ENCODE peak calls at places on chromosomes 6 and 20, in four cellular contexts. K, D, P and X are unnamed samples.

GRCh38 chr6:106145741-106146227 is 59.6 kb downstream of the PRDM1 start:
- DNase-seq in K (no peak), P (no peak), D (peak), X (peak)

GRCh38 chr20:45372646-45373352 is 5.3 kb downstream of the TP53TG5 start:
- DNase-seq in P (no peak), K (no peak), D (no peak), X (no peak)

GRCh38 chr6:35044145-35044745 is 96.9 kb downstream of the TCP11 start:
- DNase-seq in K (no peak), P (peak), D (no peak), X (no peak)

GRCh38 chr20:24013953-24014352 is 25.4 kb upstream of the GGTLC1 start:
- DNase-seq in P (no peak), D (no peak), K (no peak), X (no peak)

GRCh38 chr6:63504777-63505384 is 67.4 kb upstream of the LOC128125822 start:
- DNase-seq in P (no peak), D (no peak), K (no peak), X (no peak)

GRCh38 chr20:48776306-48776705 is 51.5 kb downstream of the PREX1 start:
- DNase-seq in K (no peak), D (no peak), P (no peak), X (no peak)

GRCh38 chr6:38215651-38216319 is 396.3 kb downstream of the ZFAND3 start:
- DNase-seq in P (no peak), D (no peak), K (no peak), X (no peak)

GRCh38 chr6:101226677-101227135 is 166.8 kb upstream of the GRIK2 start:
- DNase-seq in P (no peak), D (peak), K (peak), X (peak)

GRCh38 chr6:136378888-136379287 is 89.2 kb upstream of the BCLAF1 start:
- DNase-seq in P (no peak), D (no peak), K (no peak), X (no peak)

GRCh38 chr6:157246771-157247484 is 76.4 kb downstream of the TMEM242 start:
- DNase-seq in D (no peak), K (no peak), P (no peak), X (no peak)

GRCh38 chr6:114049367-114049966 is 78.5 kb upstream of the HDAC2 start:
- DNase-seq in K (no peak), D (no peak), P (no peak), X (no peak)

GRCh38 chr6:143034689-143035334 is 25.9 kb upstream of the AIG1 start:
- DNase-seq in D (no peak), P (no peak), K (no peak), X (no peak)

GRCh38 chr6:106974337-106974998 is at the start of gene CD24:
- DNase-seq in D (peak), K (peak), P (no peak), X (peak)

GRCh38 chr20:58938541-58938940 is 42.5 kb upstream of the NELFCD start:
- DNase-seq in K (no peak), P (no peak), D (no peak), X (no peak)

GRCh38 chr20:1858859-1859258 is 36.3 kb upstream of the SIRPA start:
- DNase-seq in P (no peak), K (no peak), D (no peak), X (no peak)

GRCh38 chr6:56794421-56794820 is 151.7 kb upstream of the DST start:
- DNase-seq in D (no peak), K (no peak), P (no peak), X (no peak)

GRCh38 chr6:165181951-165182414 is 127.4 kb downstream of the C6orf118 start:
- DNase-seq in K (no peak), P (no peak), D (peak), X (no peak)

GRCh38 chr6:139659196-139659595 is 284.7 kb upstream of the CITED2 start:
- DNase-seq in K (no peak), P (no peak), D (no peak), X (no peak)

GRCh38 chr6:111858347-111858746 is 14.9 kb downstream of the FYN start:
- DNase-seq in P (no peak), K (no peak), D (no peak), X (no peak)

GRCh38 chr6:97674802-97675201 is 391.8 kb upstream of the MMS22L start:
- DNase-seq in D (no peak), K (no peak), P (no peak), X (no peak)

GRCh38 chr6:119476554-119476953 is 127.0 kb upstream of the MAN1A1 start:
- DNase-seq in D (no peak), P (no peak), K (no peak), X (no peak)

GRCh38 chr6:35309611-35310264 is 12.1 kb downstream of the DEF6 start:
- DNase-seq in P (no peak), K (no peak), D (no peak), X (no peak)

GRCh38 chr20:39619386-39619785 is 657.2 kb downstream of the DHX35 start:
- DNase-seq in K (no peak), P (no peak), D (no peak), X (no peak)

GRCh38 chr6:155381856-155382690 is 67.8 kb upstream of the TFB1M start:
- DNase-seq in P (no peak), K (no peak), D (no peak), X (no peak)

GRCh38 chr6:37381579-37381978 is 27.8 kb downstream of the RNF8 start:
- DNase-seq in D (peak), K (peak), P (peak), X (peak)

GRCh38 chr20:59598625-59599310 is 5.6 kb upstream of the PHACTR3 start:
- DNase-seq in P (peak), K (peak), D (peak), X (peak)

GRCh38 chr20:38032585-38033329 is 499 bp downstream of the TTI1 start:
- DNase-seq in P (peak), D (peak), K (no peak), X (peak)

GRCh38 chr6:3458706-3459421 is 2.0 kb upstream of the SLC22A23 start:
- DNase-seq in D (no peak), K (no peak), P (no peak), X (no peak)

DNA sequence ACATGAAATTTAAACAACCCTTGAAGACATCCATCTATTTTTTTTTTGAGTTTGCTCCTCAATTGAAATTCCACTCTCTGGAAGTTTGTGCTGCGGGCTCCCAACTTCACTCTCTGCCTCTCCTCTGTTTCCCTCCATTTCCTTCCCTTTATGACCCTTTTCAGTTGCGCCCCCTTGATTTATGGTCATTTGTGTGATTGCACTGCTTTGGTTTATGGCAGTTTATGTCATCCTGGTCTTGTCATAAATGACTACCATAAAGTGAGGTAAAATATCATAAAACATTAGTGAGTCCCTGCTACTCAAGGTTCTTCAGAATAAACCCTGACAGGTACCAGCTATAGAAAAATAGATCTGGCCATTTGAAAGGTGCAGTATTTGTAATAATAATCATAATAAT is 348.3 kb upstream of the ZFP64 start:
- DNase-seq in P (no peak), K (no peak), D (peak), X (peak)
- TF ChIP-seq CTCF in P (no peak), K (no peak), D (peak), X (no peak)

GRCh38 chr6:5256952-5257351 is 3.8 kb downstream of the LYRM4 start:
- DNase-seq in P (no peak), D (no peak), K (no peak), X (no peak)
- TF ChIP-seq CTCF in P (no peak), D (no peak), K (no peak), X (no peak)

DNA sequence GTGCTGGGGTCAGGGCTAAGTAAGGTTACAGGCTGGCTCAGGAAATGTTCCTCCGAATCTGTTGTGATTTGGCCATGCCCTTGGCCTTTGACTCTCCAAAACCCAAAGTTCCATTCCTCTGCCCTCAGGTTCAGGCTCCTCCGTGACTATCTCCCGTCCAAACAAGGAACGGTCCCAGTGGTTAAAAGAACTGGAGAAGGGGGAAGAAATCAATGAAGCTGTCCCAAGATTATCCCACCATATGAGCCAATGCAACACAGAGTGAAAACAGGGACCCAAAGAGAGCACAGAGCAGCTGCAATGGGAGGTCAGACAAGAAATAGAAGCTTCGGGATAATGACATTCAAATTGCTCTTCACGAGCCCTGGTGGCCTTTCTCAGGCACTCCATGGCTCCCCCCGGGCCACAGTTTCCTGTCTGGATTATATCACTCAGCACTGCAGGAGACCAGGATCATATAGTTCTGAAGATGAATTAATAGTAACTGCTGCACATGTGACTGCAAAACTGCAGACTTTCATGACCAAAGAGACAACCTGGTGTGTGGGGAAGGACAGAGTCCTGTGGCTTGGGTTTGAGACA is 211.3 kb downstream of the ZNF217 start:
- DNase-seq in K (no peak), D (no peak), P (no peak), X (no peak)
- TF ChIP-seq CTCF in K (no peak), D (peak), P (no peak), X (no peak)

DNA sequence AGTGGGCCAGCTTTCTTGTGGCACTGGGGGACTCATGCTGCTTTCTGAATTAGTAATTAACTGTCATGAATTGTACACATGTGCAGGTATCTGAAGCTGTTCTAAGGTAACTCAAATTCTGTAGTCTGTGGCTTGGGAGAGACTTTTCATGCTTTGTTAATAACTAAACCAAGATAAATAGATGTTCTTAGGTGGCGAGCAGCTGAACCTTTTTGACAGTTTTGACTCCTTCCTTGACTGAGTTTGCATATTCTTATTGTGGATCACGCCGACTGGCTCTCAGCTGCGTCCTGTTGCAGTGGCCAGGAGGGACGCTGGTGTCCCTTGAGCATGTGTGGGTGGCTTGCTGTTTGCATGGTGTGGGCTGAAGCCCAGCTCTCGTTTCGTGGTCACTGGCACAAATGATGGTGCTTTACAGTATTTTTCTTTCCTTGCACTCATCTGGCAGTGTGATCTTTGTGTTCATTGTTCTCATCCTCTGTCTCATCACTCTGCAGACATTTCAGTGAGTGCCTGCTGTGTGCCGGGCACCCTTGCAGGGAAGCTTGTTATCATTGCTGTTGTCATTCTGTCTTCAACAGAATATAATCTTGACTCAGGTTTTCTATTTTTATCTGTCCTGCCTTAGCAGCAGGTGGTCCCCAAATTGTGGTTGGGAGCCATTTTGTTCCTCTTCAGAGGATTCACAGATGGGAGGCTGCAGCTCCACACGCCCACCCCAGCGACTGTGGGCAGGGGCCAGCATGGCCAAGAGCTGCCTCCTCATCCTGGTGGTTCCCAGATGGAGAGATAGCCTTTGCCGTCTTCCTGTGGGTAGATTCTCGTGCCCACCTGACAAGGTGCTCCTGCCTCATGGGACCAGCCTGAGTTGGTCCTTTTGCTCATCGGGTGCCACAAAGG is 39.6 kb downstream of the DUSP22 start:
- DNase-seq in D (peak), P (no peak), K (no peak), X (no peak)
- TF ChIP-seq CTCF in D (no peak), P (no peak), K (no peak), X (no peak)

DNA sequence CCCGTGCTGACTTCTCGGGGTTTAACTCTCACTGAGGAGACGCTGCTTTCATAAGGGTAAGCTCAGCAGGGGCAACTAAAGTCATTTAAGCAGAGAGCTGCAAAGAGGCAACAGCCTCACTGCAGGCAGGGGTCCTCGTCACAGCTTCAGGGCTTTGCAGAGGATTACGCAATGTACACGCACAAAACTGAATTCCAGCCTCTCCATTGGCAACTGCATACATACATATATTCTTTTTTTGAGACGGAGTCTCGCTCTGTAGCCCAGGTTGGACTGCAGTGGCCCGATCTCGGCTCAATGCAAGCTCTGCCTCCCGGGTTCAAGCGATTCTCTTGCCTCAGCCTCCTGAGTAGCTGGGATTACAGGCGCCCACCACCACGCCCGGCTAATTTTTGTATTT is 2.4 kb downstream of the GMEB2 start:
- DNase-seq in P (no peak), D (no peak), K (no peak), X (no peak)
- TF ChIP-seq CTCF in P (no peak), D (no peak), K (no peak), X (no peak)